ENCODE peak calls at places on chromosomes 4 and X, in six cellular contexts. T is NCI-H1417, W is mesothelial cell of epicardium, V is ELR, Q is T-helper 1 cell, E is heart right ventricle. S is an unnamed sample.

GRCh38 chrX:47540754-47541538 is 20.1 kb upstream of the ARAF start:
- DNase-seq in T (peak), W (peak), V (peak), Q (no peak), E (peak), S (peak)

GRCh38 chr4:141090473-141090872 is 42.8 kb downstream of the RNF150 start:
- DNase-seq in T (no peak), W (no peak), V (no peak), Q (no peak), E (no peak), S (no peak)

GRCh38 chr4:164383187-164384181 is 370.4 kb upstream of the SMIM31 start:
- DNase-seq in T (no peak), W (peak), V (no peak), Q (no peak), E (peak), S (no peak)

GRCh38 chr4:47926667-47927258 is 12.4 kb upstream of the NFXL1 start:
- DNase-seq in T (peak), W (peak), V (peak), Q (peak), E (peak), S (no peak)

GRCh38 chr4:4387531-4388311 is 819 bp downstream of the NSG1 start:
- DNase-seq in T (no peak), W (no peak), V (no peak), Q (no peak), E (no peak), S (no peak)

GRCh38 chr4:71151054-71151453 is 157.6 kb downstream of the DCK start:
- DNase-seq in T (no peak), W (no peak), V (peak), Q (no peak), E (no peak), S (no peak)

GRCh38 chr4:23373269-23373668 is 516.6 kb downstream of the PPARGC1A start:
- DNase-seq in T (peak), W (no peak), V (peak), Q (no peak), E (no peak), S (peak)

GRCh38 chr4:114364857-114365256 is 233.8 kb upstream of the UGT8 start:
- DNase-seq in T (no peak), W (no peak), V (peak), Q (no peak), E (no peak), S (no peak)

GRCh38 chr4:147683172-147683571 is 791 bp downstream of the PRMT9 start:
- DNase-seq in T (no peak), W (no peak), V (peak), Q (no peak), E (no peak), S (no peak)

GRCh38 chr4:55033296-55033695 is 92.1 kb downstream of the KDR start:
- DNase-seq in T (no peak), W (no peak), V (peak), Q (no peak), E (no peak), S (no peak)

GRCh38 chr4:181672751-181673150 is 570.5 kb upstream of the TENM3 start:
- DNase-seq in T (no peak), W (no peak), V (no peak), Q (no peak), E (no peak), S (no peak)

GRCh38 chr4:121952290-121952689 is 430 bp upstream of the TRPC3 start:
- DNase-seq in T (no peak), W (no peak), V (no peak), Q (no peak), E (no peak), S (no peak)

GRCh38 chr4:184648220-184649025 is 824 bp downstream of the CASP3 start:
- DNase-seq in T (peak), W (peak), V (peak), Q (peak), E (peak), S (peak)

GRCh38 chr4:110860901-110861300 is 238.0 kb upstream of the PITX2 start:
- DNase-seq in T (no peak), W (no peak), V (no peak), Q (no peak), E (no peak), S (no peak)

GRCh38 chrX:24332868-24333267 is 19.0 kb upstream of the SUPT20HL2 start:
- DNase-seq in T (no peak), W (no peak), V (no peak), Q (no peak), E (no peak), S (no peak)

GRCh38 chr4:73777612-73778011 is 37.2 kb downstream of the CXCL8 start:
- DNase-seq in T (no peak), W (no peak), V (peak), Q (no peak), E (no peak), S (no peak)

GRCh38 chr4:26723216-26723615 is 137.4 kb upstream of the STIM2 start:
- DNase-seq in T (no peak), W (no peak), V (no peak), Q (no peak), E (no peak), S (no peak)

GRCh38 chr4:150931796-150932195 is 83.3 kb downstream of the LRBA start:
- DNase-seq in T (no peak), W (no peak), V (no peak), Q (no peak), E (no peak), S (no peak)

GRCh38 chr4:183349673-183350072 is 27.4 kb upstream of the CLDN24 start:
- DNase-seq in T (no peak), W (no peak), V (peak), Q (no peak), E (no peak), S (no peak)

GRCh38 chr4:120731561-120731960 is 191.0 kb downstream of the PRDM5 start:
- DNase-seq in T (no peak), W (no peak), V (peak), Q (no peak), E (no peak), S (no peak)

GRCh38 chrX:122184791-122185190 is 999.3 kb upstream of the GRIA3 start:
- DNase-seq in T (no peak), W (no peak), V (no peak), Q (no peak), E (no peak), S (no peak)

GRCh38 chr4:123588631-123589223 is 192.1 kb downstream of the SPRY1 start:
- DNase-seq in T (no peak), W (no peak), V (peak), Q (no peak), E (no peak), S (peak)

GRCh38 chrX:24392709-24393108 is 32.3 kb downstream of the SUPT20HL1 start:
- DNase-seq in T (no peak), W (no peak), V (no peak), Q (no peak), E (peak), S (no peak)

GRCh38 chrX:37441377-37441776 is 92.2 kb downstream of the PRRG1 start:
- DNase-seq in T (no peak), W (no peak), V (no peak), Q (no peak), E (no peak), S (no peak)

GRCh38 chrX:1239681-1240142 is 27.3 kb upstream of the CRLF2 start:
- DNase-seq in T (no peak), W (no peak), V (no peak), Q (no peak), E (peak), S (peak)

S was measured in psoas muscle.